ENCODE peak calls at places on chromosome 2, in six cellular contexts. S is fibroblast of lung, M is endothelial cell of umbilical vein, W is tibial nerve, R is adrenal gland, D is heart right ventricle. N is an unnamed sample. For H3K9me3, the result is how much of the 10 kb centered on the place peaks cover.

GRCh38 chr2:37655442-37655841 is 16.0 kb downstream of the CDC42EP3 start:
- DNase-seq in S (no peak), M (no peak), W (no peak), R (no peak), D (no peak), N (no peak)

GRCh38 chr2:191386938-191387536 is 141.8 kb downstream of the MYO1B start:
- DNase-seq in S (peak), M (peak), W (no peak), R (no peak), D (no peak), N (no peak)

GRCh38 chr2:6773694-6774044 is 92.0 kb downstream of the CMPK2 start:
- DNase-seq in S (no peak), M (no peak), W (no peak), R (no peak), D (no peak), N (no peak)

GRCh38 chr2:118668431-118669424 is 178.7 kb downstream of the EN1 start:
- DNase-seq in S (peak), M (no peak), W (no peak), R (no peak), D (no peak), N (no peak)

GRCh38 chr2:158890296-158890905 is 78.0 kb upstream of the TANC1 start:
- DNase-seq in S (no peak), M (no peak), W (no peak), R (no peak), D (no peak), N (no peak)

GRCh38 chr2:96856776-96857673 is 791 bp downstream of the ANKRD39 start:
- DNase-seq in S (peak), M (peak), W (no peak), R (no peak), D (no peak), N (peak)

GRCh38 chr2:26274058-26274613 is 29.4 kb downstream of the HADHB start:
- DNase-seq in S (peak), M (peak), W (peak), R (peak), D (no peak), N (peak)

GRCh38 chr2:27886322-27886721 is 3.9 kb downstream of the RBKS start:
- DNase-seq in S (no peak), M (no peak), W (no peak), R (no peak), D (no peak), N (no peak)

GRCh38 chr2:44184106-44184505 is 15.4 kb downstream of the PPM1B start:
- DNase-seq in S (no peak), M (no peak), W (no peak), R (no peak), D (no peak), N (no peak)

GRCh38 chr2:177169810-177170514 is 42.6 kb upstream of the HNRNPA3 start:
- DNase-seq in S (no peak), M (peak), W (no peak), R (no peak), D (no peak), N (no peak)

GRCh38 chr2:101263377-101263800 is 10.7 kb downstream of the CNOT11 start:
- DNase-seq in S (no peak), M (no peak), W (no peak), R (no peak), D (no peak), N (no peak)

GRCh38 chr2:101188683-101189405 is 37.7 kb upstream of the TBC1D8 start:
- DNase-seq in S (peak), M (peak), W (no peak), R (peak), D (no peak), N (peak)

GRCh38 chr2:28717339-28717758 is 34.3 kb upstream of the PPP1CB start:
- DNase-seq in S (peak), M (peak), W (no peak), R (peak), D (peak), N (peak)

GRCh38 chr2:222835142-222835822 is 25.6 kb upstream of the ACSL3 start:
- DNase-seq in S (no peak), M (no peak), W (no peak), R (no peak), D (no peak), N (no peak)

GRCh38 chr2:219632758-219633101 is 5.3 kb downstream of the SLC4A3 start:
- DNase-seq in S (no peak), M (no peak), W (no peak), R (peak), D (no peak), N (no peak)

GRCh38 chr2:241882090-241882625 is 12.6 kb downstream of the RTP5 start:
- DNase-seq in S (no peak), M (no peak), W (peak), R (peak), D (peak), N (peak)

GRCh38 chr2:127608061-127609011 is 37.6 kb upstream of the GPR17 start:
- DNase-seq in S (no peak), M (no peak), W (no peak), R (peak), D (no peak), N (no peak)

GRCh38 chr2:3516831-3517230 is 2.5 kb downstream of the ADI1 start:
- DNase-seq in S (no peak), M (no peak), W (no peak), R (peak), D (no peak), N (no peak)

GRCh38 chr2:161992526-161992925 is 81.5 kb downstream of the DPP4 start:
- DNase-seq in S (no peak), M (no peak), W (no peak), R (no peak), D (no peak), N (no peak)

GRCh38 chr2:161990036-161990435 is 84.0 kb downstream of the DPP4 start:
- DNase-seq in S (no peak), M (no peak), W (no peak), R (no peak), D (no peak), N (no peak)

GRCh38 chr2:161990741-161991140 is 83.3 kb downstream of the DPP4 start:
- DNase-seq in S (peak), M (no peak), W (no peak), R (no peak), D (no peak), N (peak)

GRCh38 chr2:161991991-161992390 is 82.0 kb downstream of the DPP4 start:
- DNase-seq in S (no peak), M (no peak), W (no peak), R (no peak), D (no peak), N (no peak)

GRCh38 chr2:161988589-161988988 is 85.4 kb downstream of the DPP4 start:
- DNase-seq in S (no peak), M (no peak), W (no peak), R (no peak), D (no peak), N (no peak)
- TF ChIP-seq CTCF in S (no peak), M (no peak), W (no peak), R (no peak), D (no peak), N (no peak)

GRCh38 chr2:168323456-168324058 is 76.2 kb upstream of the STK39 start:
- DNase-seq in S (no peak), M (no peak), W (no peak), R (no peak), D (no peak), N (peak)
- H3K9me3 ChIP-seq in S (under half), M (under half), W (under half), R (under half), D (under half), N (under half)

GRCh38 chr2:165698621-165698946 is 95.5 kb downstream of the GALNT3 start:
- DNase-seq in S (peak), M (peak), W (no peak), R (peak), D (no peak), N (peak)

GRCh38 chr2:165699931-165700330 is 94.1 kb downstream of the GALNT3 start:
- DNase-seq in S (no peak), M (no peak), W (no peak), R (no peak), D (no peak), N (no peak)

GRCh38 chr2:165697727-165698620 is 96.1 kb downstream of the GALNT3 start:
- DNase-seq in S (no peak), M (no peak), W (no peak), R (no peak), D (no peak), N (no peak)

GRCh38 chr2:165700511-165700910 is 93.5 kb downstream of the GALNT3 start:
- DNase-seq in S (no peak), M (no peak), W (no peak), R (no peak), D (no peak), N (no peak)
- H3K27ac ChIP-seq in S (no peak), M (no peak), W (no peak), R (no peak), D (no peak), N (no peak)

DNA sequence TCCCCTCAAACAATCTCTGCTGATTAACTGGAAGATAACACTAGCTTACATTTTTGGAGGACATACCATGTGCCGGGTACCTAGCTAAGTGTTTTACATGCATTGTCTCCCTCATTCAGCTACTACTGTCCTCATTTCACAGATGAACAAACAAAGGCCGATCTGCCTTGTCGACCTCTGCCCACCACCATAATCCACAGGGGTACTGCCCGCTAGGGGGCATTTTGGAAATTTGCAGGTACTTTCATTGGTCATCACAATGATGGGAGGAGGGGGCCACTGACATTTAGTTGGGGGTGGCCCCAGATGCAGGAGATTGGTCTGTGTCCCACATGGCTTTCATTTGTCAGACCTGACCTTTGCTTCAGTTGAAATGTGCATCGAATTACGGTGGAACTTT is 3.9 kb upstream of the TMEM163 start:
- DNase-seq in S (no peak), M (no peak), W (no peak), R (no peak), D (no peak), N (no peak)
- TF ChIP-seq CTCF in S (peak), M (peak), W (no peak), R (no peak), D (no peak), N (no peak)

DNA sequence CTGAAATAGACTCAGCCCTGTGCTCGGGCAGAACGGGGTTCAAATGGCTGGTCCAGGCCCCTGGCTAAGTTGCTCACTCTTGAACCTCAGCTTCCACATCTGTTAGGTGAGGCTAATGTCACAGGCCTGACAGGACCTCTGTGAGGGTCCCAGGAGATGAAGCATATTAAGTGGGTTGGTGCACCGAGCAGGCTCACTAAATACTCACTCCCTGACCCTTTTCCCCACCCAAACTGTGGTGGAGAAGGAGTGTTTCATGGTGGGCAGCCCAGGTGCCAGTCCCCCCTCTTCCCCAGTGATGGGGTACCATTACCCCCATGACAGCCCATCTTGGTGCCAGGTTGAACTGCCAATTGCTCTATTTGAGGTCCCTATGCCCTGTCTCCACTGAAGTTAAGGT is 286.0 kb downstream of the MYCN start:
- DNase-seq in S (no peak), M (no peak), W (no peak), R (no peak), D (no peak), N (no peak)
- H3K9me3 ChIP-seq in S (under half), M (under half), W (under half), R (under half), D (under half), N (under half)

DNA sequence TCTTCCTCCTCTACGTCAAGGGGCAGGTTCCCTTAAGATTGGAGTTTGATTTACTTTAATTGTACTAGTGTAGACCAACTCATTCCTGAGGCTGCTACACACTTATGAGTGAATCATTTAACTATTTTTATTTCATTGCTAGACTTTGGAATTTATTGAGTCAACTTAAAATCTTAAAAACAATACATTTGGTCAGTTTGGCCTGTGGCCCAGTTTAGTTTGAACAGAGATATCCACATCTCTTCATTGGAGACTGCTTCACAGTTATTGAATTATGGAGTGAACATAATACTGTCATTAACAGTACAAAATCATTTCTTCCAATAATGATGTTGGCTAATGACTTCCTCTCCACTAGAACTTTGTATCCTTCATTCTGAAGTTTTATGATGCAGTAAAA is 34.5 kb upstream of the STPG4 start:
- DNase-seq in S (peak), M (peak), W (no peak), R (no peak), D (no peak), N (no peak)
- H3K27ac ChIP-seq in S (peak), M (peak), W (no peak), R (peak), D (no peak), N (peak)

GRCh38 chr2:108092886-108093285 is 106.6 kb downstream of the SLC5A7 start:
- DNase-seq in S (no peak), M (no peak), W (no peak), R (no peak), D (no peak), N (no peak)
- TF ChIP-seq CTCF in S (no peak), M (no peak), W (no peak), R (no peak), D (no peak), N (no peak)

GRCh38 chr2:239866350-239866749 is 158.8 kb downstream of the NDUFA10 start:
- DNase-seq in S (no peak), M (no peak), W (no peak), R (no peak), D (no peak), N (no peak)

GRCh38 chr2:239864247-239865058 is 160.7 kb downstream of the NDUFA10 start:
- DNase-seq in S (no peak), M (no peak), W (no peak), R (peak), D (no peak), N (no peak)

GRCh38 chr2:239862613-239863012 is 162.5 kb downstream of the NDUFA10 start:
- DNase-seq in S (no peak), M (no peak), W (no peak), R (no peak), D (no peak), N (no peak)

GRCh38 chr2:239866778-239867177 is 158.4 kb downstream of the NDUFA10 start:
- DNase-seq in S (no peak), M (no peak), W (no peak), R (no peak), D (no peak), N (no peak)

DNA sequence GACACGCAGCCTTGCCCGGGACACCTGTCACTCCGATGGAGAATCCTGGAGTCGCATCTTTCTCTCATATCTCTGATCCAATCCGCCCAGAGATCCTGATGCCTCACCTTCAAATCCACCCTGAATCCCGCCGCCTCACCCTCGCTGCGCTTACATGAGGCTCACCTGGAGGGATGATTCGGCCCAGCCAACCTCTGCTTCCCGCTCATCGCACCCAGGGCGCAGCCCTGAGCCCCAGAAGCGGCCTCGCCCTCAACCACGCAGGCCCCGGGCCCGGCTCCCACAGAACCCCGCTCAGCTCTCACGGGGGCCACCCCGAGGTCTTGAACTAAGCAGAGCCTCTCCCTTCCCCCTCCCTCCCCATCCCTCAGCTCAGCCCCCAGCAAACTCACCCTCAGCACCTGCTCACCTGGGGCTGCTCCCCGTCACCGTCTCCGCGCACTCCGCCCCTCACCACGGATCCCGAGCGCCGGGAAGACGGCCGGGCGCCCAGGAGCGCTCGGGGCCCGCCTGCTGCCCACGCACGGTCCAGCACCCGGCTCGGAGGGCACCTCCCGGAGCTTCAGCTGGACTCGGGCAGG is 160.0 kb downstream of the NDUFA10 start:
- DNase-seq in S (no peak), M (no peak), W (no peak), R (no peak), D (no peak), N (no peak)
- H3K9me3 ChIP-seq in S (under half), M (under half), W (under half), R (under half), D (under half), N (under half)

DNA sequence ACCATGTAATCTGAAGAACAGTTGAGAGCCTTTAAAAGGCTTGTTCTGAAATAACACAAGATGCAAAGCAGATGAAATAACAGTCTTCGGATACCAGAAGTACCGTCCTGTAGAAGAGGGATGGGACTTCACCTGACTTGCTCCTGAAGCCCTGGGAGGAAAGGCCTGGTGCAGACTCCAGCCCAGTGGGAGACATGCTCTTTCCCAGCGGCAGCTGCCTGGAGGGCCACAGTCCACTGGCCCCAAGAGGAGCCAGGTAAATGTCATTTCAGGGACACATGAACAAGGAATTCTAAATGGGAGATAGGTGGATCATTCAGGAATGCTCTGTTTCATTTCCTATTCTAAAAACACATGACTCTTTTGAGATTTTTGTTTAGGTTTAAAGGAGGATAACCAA is 22.6 kb upstream of the CHN1 start:
- DNase-seq in S (no peak), M (no peak), W (no peak), R (no peak), D (no peak), N (no peak)
- H3K27ac ChIP-seq in S (no peak), M (no peak), W (peak), R (peak), D (no peak), N (no peak)

N was measured in A673.